ENCODE peak calls at places on chromosomes 2 and 18, in five cellular contexts. One of them, this sample, is unnamed.

GRCh38 chr2:237200462-237200861 is 114.8 kb downstream of the COPS8 start:
- DNase-seq in H1: no peak
- DNase-seq in esophagus muscularis mucosa: no peak
- DNase-seq in GM12892: no peak
- DNase-seq in prostate gland: no peak
- DNase-seq in this sample: no peak

GRCh38 chr18:62448426-62448825 is 74.4 kb upstream of the ZCCHC2 start:
- DNase-seq in H1: no peak
- DNase-seq in esophagus muscularis mucosa: peak
- DNase-seq in GM12892: no peak
- DNase-seq in prostate gland: no peak
- DNase-seq in this sample: no peak

GRCh38 chr2:39141346-39142011 is 20.6 kb upstream of the SOS1 start:
- DNase-seq in H1: no peak
- DNase-seq in esophagus muscularis mucosa: no peak
- DNase-seq in GM12892: no peak
- DNase-seq in prostate gland: no peak
- DNase-seq in this sample: no peak

GRCh38 chr18:59272971-59273935 is at the start of gene RAX:
- DNase-seq in H1: no peak
- DNase-seq in esophagus muscularis mucosa: peak
- DNase-seq in GM12892: no peak
- DNase-seq in prostate gland: no peak
- DNase-seq in this sample: no peak

GRCh38 chr18:46402396-46402795 is 254.6 kb downstream of the LOXHD1 start:
- DNase-seq in H1: no peak
- DNase-seq in esophagus muscularis mucosa: no peak
- DNase-seq in GM12892: no peak
- DNase-seq in prostate gland: no peak
- DNase-seq in this sample: no peak

GRCh38 chr2:223954401-223954800 is 2.9 kb upstream of the MRPL44 start:
- DNase-seq in H1: no peak
- DNase-seq in esophagus muscularis mucosa: no peak
- DNase-seq in GM12892: no peak
- DNase-seq in prostate gland: no peak
- DNase-seq in this sample: no peak

GRCh38 chr2:239266779-239267410 is 133.9 kb downstream of the HDAC4 start:
- DNase-seq in H1: no peak
- DNase-seq in esophagus muscularis mucosa: no peak
- DNase-seq in GM12892: no peak
- DNase-seq in prostate gland: no peak
- DNase-seq in this sample: no peak

GRCh38 chr2:128314348-128315121 is 4.1 kb downstream of the HS6ST1 start:
- DNase-seq in H1: no peak
- DNase-seq in esophagus muscularis mucosa: peak
- DNase-seq in GM12892: no peak
- DNase-seq in prostate gland: peak
- DNase-seq in this sample: peak

GRCh38 chr2:129929321-129930290 is 49.9 kb upstream of the RAB6C start:
- DNase-seq in H1: no peak
- DNase-seq in esophagus muscularis mucosa: peak
- DNase-seq in GM12892: no peak
- DNase-seq in prostate gland: no peak
- DNase-seq in this sample: no peak

GRCh38 chr2:11692966-11693521 is 23.0 kb upstream of the NTSR2 start:
- DNase-seq in H1: no peak
- DNase-seq in esophagus muscularis mucosa: no peak
- DNase-seq in GM12892: peak
- DNase-seq in prostate gland: peak
- DNase-seq in this sample: no peak

GRCh38 chr2:191385416-191386160 is 140.4 kb downstream of the MYO1B start:
- DNase-seq in H1: no peak
- DNase-seq in esophagus muscularis mucosa: no peak
- DNase-seq in GM12892: no peak
- DNase-seq in prostate gland: no peak
- DNase-seq in this sample: no peak

GRCh38 chr2:10009811-10010781 is 33.3 kb upstream of the KLF11 start:
- DNase-seq in H1: no peak
- DNase-seq in esophagus muscularis mucosa: no peak
- DNase-seq in GM12892: no peak
- DNase-seq in prostate gland: no peak
- DNase-seq in this sample: peak

GRCh38 chr2:66334237-66335054 is 100.5 kb upstream of the MEIS1 start:
- DNase-seq in H1: no peak
- DNase-seq in esophagus muscularis mucosa: no peak
- DNase-seq in GM12892: no peak
- DNase-seq in prostate gland: no peak
- DNase-seq in this sample: no peak

GRCh38 chr2:237165405-237166276 is 80.0 kb downstream of the COPS8 start:
- DNase-seq in H1: no peak
- DNase-seq in esophagus muscularis mucosa: peak
- DNase-seq in GM12892: no peak
- DNase-seq in prostate gland: no peak
- DNase-seq in this sample: no peak

GRCh38 chr2:138059967-138060635 is 95.8 kb downstream of the HNMT start:
- DNase-seq in H1: no peak
- DNase-seq in esophagus muscularis mucosa: no peak
- DNase-seq in GM12892: no peak
- DNase-seq in prostate gland: no peak
- DNase-seq in this sample: no peak

GRCh38 chr2:179521944-179522343 is 257.3 kb upstream of the SESTD1 start:
- DNase-seq in H1: no peak
- DNase-seq in esophagus muscularis mucosa: no peak
- DNase-seq in GM12892: no peak
- DNase-seq in prostate gland: no peak
- DNase-seq in this sample: no peak

GRCh38 chr2:53744395-53745065 is 23.1 kb upstream of the CHAC2 start:
- DNase-seq in H1: no peak
- DNase-seq in esophagus muscularis mucosa: no peak
- DNase-seq in GM12892: no peak
- DNase-seq in prostate gland: no peak
- DNase-seq in this sample: no peak
- TF ChIP-seq POLR2AphosphoS5 in H1: no peak
- TF ChIP-seq POLR2AphosphoS5 in esophagus muscularis mucosa: no peak
- TF ChIP-seq POLR2AphosphoS5 in GM12892: no peak
- TF ChIP-seq POLR2AphosphoS5 in prostate gland: peak
- TF ChIP-seq POLR2AphosphoS5 in this sample: no peak

DNA sequence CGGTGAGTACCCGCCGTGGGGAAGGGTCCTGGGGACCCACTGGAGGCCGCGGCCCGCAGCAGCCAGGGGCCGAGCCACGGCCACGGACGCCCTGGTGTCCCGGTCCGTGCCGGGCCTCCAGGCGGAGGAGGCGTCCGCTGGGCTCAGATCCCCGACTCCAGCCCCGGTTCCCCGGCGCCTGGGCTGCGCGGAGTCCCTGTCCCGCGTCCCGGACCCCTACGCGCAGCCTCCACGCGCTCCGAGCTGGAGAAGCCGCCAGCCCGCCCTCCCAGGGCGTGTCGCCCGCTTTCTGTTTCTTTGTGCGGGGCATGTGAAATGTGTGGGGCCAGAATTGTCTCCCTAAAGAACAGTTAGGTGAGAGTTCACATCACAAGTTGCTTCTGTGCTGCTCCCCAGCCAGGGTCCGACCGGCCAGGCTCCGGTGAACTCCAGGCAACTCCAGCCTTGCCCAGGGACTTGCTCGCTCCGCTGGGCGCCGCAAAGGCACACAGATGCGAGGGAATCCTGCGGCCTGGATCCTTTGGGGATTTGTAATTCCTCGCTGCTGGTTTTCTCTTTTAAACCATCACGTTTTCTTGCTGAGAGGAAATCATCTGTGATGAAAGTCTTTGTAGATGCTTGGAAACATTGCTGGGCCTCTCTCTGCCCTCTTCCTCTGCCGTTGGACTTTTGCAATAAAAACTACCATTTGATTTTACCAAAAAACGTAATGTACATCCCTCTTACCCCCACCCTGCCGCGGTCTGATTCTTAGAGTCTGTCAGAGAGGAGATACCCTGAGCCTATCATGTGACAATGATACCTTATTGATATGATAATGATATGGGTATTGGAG is 570 bp downstream of the GYPC start:
- DNase-seq in H1: no peak
- DNase-seq in esophagus muscularis mucosa: no peak
- DNase-seq in GM12892: peak
- DNase-seq in prostate gland: no peak
- DNase-seq in this sample: no peak
- TF ChIP-seq POLR2A in H1: peak
- TF ChIP-seq POLR2A in esophagus muscularis mucosa: no peak
- TF ChIP-seq POLR2A in GM12892: no peak
- TF ChIP-seq POLR2A in prostate gland: no peak
- TF ChIP-seq POLR2A in this sample: no peak

DNA sequence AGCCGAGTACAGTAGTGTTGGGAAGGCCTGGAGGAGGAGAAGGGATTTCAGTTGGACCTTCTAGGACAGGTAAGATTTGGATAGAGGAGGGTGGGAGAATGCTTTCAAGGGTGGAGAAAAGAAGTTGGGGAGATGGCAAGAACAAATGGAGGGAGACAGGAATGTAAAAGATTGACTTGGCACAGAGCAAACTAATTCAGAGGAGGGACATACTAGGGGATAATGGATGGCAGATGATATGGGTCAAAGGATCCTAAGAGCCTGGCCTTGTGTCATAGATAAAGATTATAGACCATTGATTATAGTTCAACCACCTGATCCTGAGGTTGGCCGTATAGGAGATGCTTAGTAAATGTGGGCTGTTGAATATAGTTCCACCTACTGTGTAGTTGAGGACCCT is 12.4 kb downstream of the WDR43 start:
- DNase-seq in H1: no peak
- DNase-seq in esophagus muscularis mucosa: no peak
- DNase-seq in GM12892: no peak
- DNase-seq in prostate gland: no peak
- DNase-seq in this sample: no peak
- TF ChIP-seq POLR2AphosphoS5 in H1: peak
- TF ChIP-seq POLR2AphosphoS5 in esophagus muscularis mucosa: no peak
- TF ChIP-seq POLR2AphosphoS5 in GM12892: peak
- TF ChIP-seq POLR2AphosphoS5 in prostate gland: no peak
- TF ChIP-seq POLR2AphosphoS5 in this sample: no peak

GRCh38 chr2:99490088-99491065 is 560 bp upstream of the REV1 start:
- DNase-seq in H1: peak
- DNase-seq in esophagus muscularis mucosa: peak
- DNase-seq in GM12892: peak
- DNase-seq in prostate gland: peak
- DNase-seq in this sample: peak

GRCh38 chr2:99488999-99489757 is 639 bp downstream of the REV1 start:
- DNase-seq in H1: no peak
- DNase-seq in esophagus muscularis mucosa: peak
- DNase-seq in GM12892: peak
- DNase-seq in prostate gland: peak
- DNase-seq in this sample: peak

GRCh38 chr2:99487906-99488305 is 1.9 kb downstream of the REV1 start:
- DNase-seq in H1: no peak
- DNase-seq in esophagus muscularis mucosa: no peak
- DNase-seq in GM12892: no peak
- DNase-seq in prostate gland: no peak
- DNase-seq in this sample: no peak

GRCh38 chr2:99489758-99490087 is at the start of gene REV1:
- DNase-seq in H1: no peak
- DNase-seq in esophagus muscularis mucosa: no peak
- DNase-seq in GM12892: no peak
- DNase-seq in prostate gland: no peak
- DNase-seq in this sample: no peak

GRCh38 chr2:99488587-99488998 is 1.2 kb downstream of the REV1 start:
- DNase-seq in H1: no peak
- DNase-seq in esophagus muscularis mucosa: peak
- DNase-seq in GM12892: no peak
- DNase-seq in prostate gland: no peak
- DNase-seq in this sample: no peak
- TF ChIP-seq POLR2A in H1: no peak
- TF ChIP-seq POLR2A in esophagus muscularis mucosa: no peak
- TF ChIP-seq POLR2A in GM12892: no peak
- TF ChIP-seq POLR2A in prostate gland: no peak
- TF ChIP-seq POLR2A in this sample: no peak